ENCODE peak calls at places on chromosomes 13 and 19, in ten cellular contexts. D is tibial artery, T is lower leg skin, W is heart right ventricle, C is fibroblast of lung, X is Peyer's patch, J is BJ, P is cardiac muscle cell, Y is mucosa of descending colon, G is colonic mucosa. R is an unnamed sample.

GRCh38 chr13:93217701-93218100 is 8.9 kb upstream of the GPC6 start:
- DNase-seq in D (no peak), C (peak; percentile 40), G (no peak), P (no peak), W (no peak), X (no peak), J (no peak), T (no peak), Y (no peak), R (peak; percentile 34)

GRCh38 chr19:17448190-17448967 is at the start of gene TMEM221:
- DNase-seq in C (no peak), G (peak; percentile 46), P (peak; percentile 49), X (peak; percentile 57), W (peak; percentile 61), D (no peak), T (peak; percentile 92), Y (peak; percentile 65), J (no peak), R (no peak)

GRCh38 chr19:33554391-33554790 is 32.8 kb upstream of the PEPD start:
- DNase-seq in G (no peak), D (peak; percentile 39), T (no peak), C (no peak), W (no peak), J (no peak), Y (no peak), X (no peak), P (no peak), R (no peak)

GRCh38 chr13:82661126-82661525 is 1221.1 kb downstream of the SLITRK1 start:
- DNase-seq in Y (no peak), P (no peak), X (no peak), G (no peak), D (no peak), C (no peak), T (no peak), J (no peak), W (no peak), R (no peak)

GRCh38 chr19:29634002-29634401 is 27.9 kb downstream of the POP4 start:
- DNase-seq in Y (no peak), D (no peak), X (no peak), G (no peak), P (no peak), C (no peak), W (no peak), J (no peak), T (no peak), R (no peak)

GRCh38 chr13:79457948-79458347 is 23.0 kb upstream of the NDFIP2 start:
- DNase-seq in W (no peak), T (no peak), D (no peak), C (peak; percentile 77), J (peak; percentile 59), G (no peak), P (peak; percentile 71), X (no peak), Y (no peak), R (peak; percentile 64)

GRCh38 chr13:25171517-25172302 is at the start of gene AMER2:
- DNase-seq in W (peak; percentile 22), T (no peak), G (no peak), P (peak; percentile 38), J (no peak), Y (no peak), D (no peak), X (no peak), C (peak; percentile 12), R (peak; percentile 30)

GRCh38 chr13:28530729-28531194 is 35.8 kb upstream of the FLT1 start:
- DNase-seq in T (no peak), W (no peak), X (no peak), J (no peak), G (no peak), D (no peak), Y (no peak), C (peak; percentile 36), P (peak; percentile 42), R (peak; percentile 22)

DNA sequence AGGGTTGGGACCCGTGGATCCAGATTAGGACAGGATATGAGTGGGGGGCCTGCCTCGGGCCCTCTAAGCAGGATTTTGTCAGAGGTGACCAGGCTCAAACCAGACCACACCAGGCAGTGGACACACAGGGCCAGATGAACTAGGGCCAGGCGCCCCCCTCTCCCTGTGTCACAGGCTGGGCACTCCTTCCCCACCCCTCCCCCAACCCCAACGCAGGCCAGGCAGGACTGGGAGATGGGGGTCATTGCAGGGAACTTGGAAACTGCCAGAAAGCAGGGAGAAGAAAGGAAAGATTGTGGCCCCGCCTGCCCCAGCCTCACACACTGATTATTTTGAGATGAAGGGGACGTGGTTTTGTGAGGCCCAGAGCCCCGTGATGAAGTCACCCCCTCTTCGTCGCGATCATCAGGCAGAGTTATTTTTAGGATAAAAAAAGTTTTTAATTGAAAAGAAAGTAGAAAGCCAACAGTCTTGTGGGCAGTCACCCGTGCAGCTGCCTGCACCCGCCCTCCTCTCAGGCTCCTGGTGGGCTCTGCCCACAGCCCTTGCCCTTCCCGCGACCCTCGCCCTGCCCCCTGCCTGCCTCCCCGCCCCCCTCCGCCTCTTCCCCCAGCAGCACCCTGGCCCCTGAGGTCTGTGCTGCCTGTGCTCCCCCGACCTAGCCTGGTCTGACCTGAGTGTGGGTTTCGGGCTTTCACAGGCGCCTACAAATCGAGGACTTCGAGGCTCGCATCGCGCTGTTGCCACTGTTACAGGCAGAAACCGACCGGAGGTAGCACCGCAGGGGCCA is 1.9 kb upstream of the YJEFN3 start:
- DNase-seq in W (no peak), J (no peak), T (no peak), P (no peak), X (no peak), Y (no peak), C (no peak), G (no peak), D (no peak), R (no peak)
- H3K4me3 ChIP-seq in W (no peak overlapping the region), J (no peak overlapping the region), T (no peak overlapping the region), P (no peak overlapping the region), X (no peak overlapping the region), Y (no peak overlapping the region), C (no peak overlapping the region), G (no peak overlapping the region), D (no peak overlapping the region), R (no peak overlapping the region)

GRCh38 chr19:48873476-48874308 is 1.5 kb downstream of the PPP1R15A start:
- DNase-seq in X (no peak), Y (peak; percentile 34), W (no peak), T (peak; percentile 88), G (no peak), J (no peak), C (no peak), P (peak; percentile 56), D (no peak), R (no peak)

GRCh38 chr19:48872182-48872883 is at the start of gene PPP1R15A:
- DNase-seq in Y (peak; percentile 100), D (peak; percentile 99), P (peak; percentile 98), C (peak; percentile 98), T (peak; percentile 100), X (peak; percentile 99), J (peak; percentile 92), W (peak; percentile 98), G (peak; percentile 99), R (peak; percentile 97)

GRCh38 chr19:48872884-48873475 is 759 bp downstream of the PPP1R15A start:
- DNase-seq in Y (peak; percentile 78), G (peak; percentile 90), X (peak; percentile 81), W (peak; percentile 72), D (peak; percentile 95), C (peak; percentile 96), T (peak; percentile 97), P (peak; percentile 96), J (peak; percentile 87), R (peak; percentile 95)

GRCh38 chr19:48877900-48878218 is 5.6 kb downstream of the PPP1R15A start:
- DNase-seq in D (no peak), J (no peak), T (no peak), Y (no peak), C (no peak), X (no peak), P (no peak), W (no peak), G (no peak), R (no peak)

DNA sequence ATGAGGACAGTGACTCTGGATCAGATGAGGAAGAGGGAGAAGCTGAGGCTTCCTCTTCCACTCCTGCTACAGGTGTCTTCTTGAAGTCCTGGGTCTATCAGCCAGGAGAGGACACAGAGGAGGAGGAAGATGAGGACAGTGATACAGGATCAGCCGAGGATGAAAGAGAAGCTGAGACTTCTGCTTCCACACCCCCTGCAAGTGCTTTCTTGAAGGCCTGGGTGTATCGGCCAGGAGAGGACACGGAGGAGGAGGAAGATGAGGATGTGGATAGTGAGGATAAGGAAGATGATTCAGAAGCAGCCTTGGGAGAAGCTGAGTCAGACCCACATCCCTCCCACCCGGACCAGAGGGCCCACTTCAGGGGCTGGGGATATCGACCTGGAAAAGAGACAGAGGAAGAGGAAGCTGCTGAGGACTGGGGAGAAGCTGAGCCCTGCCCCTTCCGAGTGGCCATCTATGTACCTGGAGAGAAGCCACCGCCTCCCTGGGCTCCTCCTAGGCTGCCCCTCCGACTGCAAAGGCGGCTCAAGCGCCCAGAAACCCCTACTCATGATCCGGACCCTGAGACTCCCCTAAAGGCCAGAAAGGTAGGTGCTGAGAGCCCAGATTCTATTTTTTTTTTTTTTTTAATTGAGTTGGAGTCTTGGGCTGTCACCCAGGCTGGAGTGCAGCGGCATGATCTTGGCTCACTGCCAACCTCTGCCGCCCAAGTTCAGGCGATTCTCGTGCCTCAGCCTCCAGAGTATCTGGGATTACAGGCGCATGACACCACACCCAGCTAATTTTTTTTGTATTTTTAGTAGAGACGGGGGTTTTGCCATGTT is 2.3 kb downstream of the PPP1R15A start:
- DNase-seq in D (peak; percentile 77), G (peak; percentile 65), W (peak; percentile 47), P (peak; percentile 54), C (no peak), Y (peak; percentile 65), X (peak; percentile 63), T (peak; percentile 92), J (no peak), R (peak; percentile 47)
- TF ChIP-seq CTCF in D (no peak), G (no peak), W (no peak), P (no peak), C (no peak), Y (no peak), X (no peak), T (no peak), J (no peak), R (no peak)

DNA sequence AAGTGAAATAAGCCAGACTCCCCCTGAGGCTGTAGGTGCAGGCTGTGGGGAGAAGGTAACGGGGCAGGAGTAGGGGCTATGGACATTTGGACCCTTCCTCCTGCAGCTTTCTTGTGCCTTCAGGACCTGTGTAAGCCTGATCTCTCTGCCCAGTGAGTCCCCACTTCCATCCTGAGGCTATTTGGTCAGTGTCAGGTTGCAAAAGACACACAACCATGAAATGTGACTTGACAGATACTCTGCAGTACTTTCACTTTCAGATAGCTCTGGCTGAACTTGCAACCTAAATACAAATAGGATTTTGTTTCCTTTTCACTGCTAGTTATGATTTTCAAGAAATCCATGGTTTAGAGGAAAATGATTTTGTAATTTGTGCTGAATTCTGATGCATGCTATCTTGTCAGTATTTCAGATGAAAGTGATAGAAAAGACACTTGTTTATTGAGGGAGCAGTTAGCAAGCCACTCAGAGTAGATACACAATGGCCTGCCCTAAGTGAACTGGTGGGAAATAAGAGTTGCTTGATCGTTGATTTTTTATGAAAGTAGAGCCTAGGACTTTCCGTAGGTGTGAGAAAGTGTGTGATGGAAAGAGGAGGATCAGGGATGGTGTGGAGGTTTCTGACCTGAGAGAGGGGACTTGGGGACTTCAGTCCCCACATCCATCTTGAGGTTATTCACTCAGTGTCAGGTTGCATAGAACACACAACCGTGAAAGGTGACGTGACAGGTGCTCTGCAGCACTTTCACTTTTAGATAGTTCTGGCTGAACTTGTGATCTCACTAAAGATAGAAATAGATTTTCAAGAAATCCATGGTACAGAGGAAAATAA is 18.0 kb upstream of the EID2 start:
- DNase-seq in X (no peak), P (peak; percentile 3), D (no peak), T (no peak), J (no peak), W (no peak), C (no peak), G (no peak), Y (no peak), R (peak; percentile 6)
- H3K4me3 ChIP-seq in X (no peak overlapping the region), P (no peak overlapping the region), D (no peak overlapping the region), T (no peak overlapping the region), J (no peak overlapping the region), W (no peak overlapping the region), C (no peak overlapping the region), G (no peak overlapping the region), Y (no peak overlapping the region), R (no peak overlapping the region)

GRCh38 chr19:36685835-36686234 is 1.6 kb upstream of the ZNF567 start:
- DNase-seq in D (no peak), T (no peak), P (no peak), G (no peak), Y (no peak), W (no peak), X (no peak), J (no peak), C (no peak), R (no peak)
- TF ChIP-seq CTCF in D (no peak), T (no peak), P (no peak), G (no peak), Y (no peak), W (no peak), X (no peak), J (no peak), C (no peak), R (no peak)

R was measured in astrocyte of the spinal cord.